ENCODE peak calls at places on chromosome 16, in eight cellular contexts. L is A549, O is heart left ventricle, N is AG10803, H is MCF 10A, E is uterus, K is neural crest cell, U is nephron progenitor cell. B is an unnamed sample.

GRCh38 chr16:19431636-19432340 is 14.1 kb downstream of the TMC5 start:
- DNase-seq in N (no peak), H (no peak), U (no peak), K (no peak), E (no peak), L (no peak), O (no peak), B (no peak)

GRCh38 chr16:12802661-12803060 is 1.0 kb downstream of the CPPED1 start:
- DNase-seq in E (no peak), H (no peak), N (no peak), O (no peak), U (no peak), L (no peak), K (no peak), B (no peak)

GRCh38 chr16:255183-255582 is 20.6 kb downstream of the RGS11 start:
- DNase-seq in O (no peak), K (no peak), N (no peak), E (no peak), L (no peak), H (no peak), U (no peak), B (no peak)

GRCh38 chr16:77784441-77785356 is 3.7 kb upstream of the VAT1L start:
- DNase-seq in K (no peak), H (peak; percentile 26), O (no peak), N (no peak), E (no peak), L (no peak), U (no peak), B (no peak)

GRCh38 chr16:75289189-75289588 is 37.8 kb upstream of the BCAR1 start:
- DNase-seq in K (no peak), H (peak; percentile 30), N (peak; percentile 34), E (no peak), L (no peak), O (peak; percentile 63), U (no peak), B (peak; percentile 33)

GRCh38 chr16:1510272-1510671 is 17.1 kb downstream of the TELO2 start:
- DNase-seq in L (no peak), U (no peak), E (no peak), N (no peak), O (no peak), K (no peak), H (no peak), B (no peak)

GRCh38 chr16:67674851-67675578 is 8.4 kb downstream of the C16orf86 start:
- DNase-seq in K (no peak), L (no peak), O (no peak), E (no peak), U (no peak), N (no peak), H (no peak), B (no peak)

GRCh38 chr16:75011634-75012307 is 12.9 kb downstream of the ZNRF1 start:
- DNase-seq in O (no peak), H (peak; percentile 92), N (peak; percentile 86), K (no peak), L (peak; percentile 59), E (peak; percentile 30), U (no peak), B (peak; percentile 78)

GRCh38 chr16:77721752-77722314 is 481 bp upstream of the NUDT7 start:
- DNase-seq in O (no peak), N (no peak), H (no peak), U (no peak), E (no peak), K (no peak), L (no peak), B (no peak)

GRCh38 chr16:81239722-81240121 is 1.2 kb downstream of the BCO1 start:
- DNase-seq in E (no peak), O (no peak), L (no peak), H (no peak), U (no peak), N (no peak), K (no peak), B (no peak)

GRCh38 chr16:57203451-57203850 is 17.3 kb downstream of the RSPRY1 start:
- DNase-seq in N (peak; percentile 62), O (no peak), L (no peak), E (no peak), K (no peak), U (no peak), H (no peak), B (peak; percentile 14)

GRCh38 chr16:67346328-67346727 is 19.7 kb downstream of the LRRC36 start:
- DNase-seq in E (no peak), O (no peak), H (peak; percentile 6), U (no peak), L (peak; percentile 61), K (no peak), N (no peak), B (no peak)

GRCh38 chr16:30731411-30731810 is 16.8 kb upstream of the PHKG2 start:
- DNase-seq in L (no peak), U (no peak), H (peak; percentile 31), E (no peak), N (no peak), K (no peak), O (no peak), B (no peak)

DNA sequence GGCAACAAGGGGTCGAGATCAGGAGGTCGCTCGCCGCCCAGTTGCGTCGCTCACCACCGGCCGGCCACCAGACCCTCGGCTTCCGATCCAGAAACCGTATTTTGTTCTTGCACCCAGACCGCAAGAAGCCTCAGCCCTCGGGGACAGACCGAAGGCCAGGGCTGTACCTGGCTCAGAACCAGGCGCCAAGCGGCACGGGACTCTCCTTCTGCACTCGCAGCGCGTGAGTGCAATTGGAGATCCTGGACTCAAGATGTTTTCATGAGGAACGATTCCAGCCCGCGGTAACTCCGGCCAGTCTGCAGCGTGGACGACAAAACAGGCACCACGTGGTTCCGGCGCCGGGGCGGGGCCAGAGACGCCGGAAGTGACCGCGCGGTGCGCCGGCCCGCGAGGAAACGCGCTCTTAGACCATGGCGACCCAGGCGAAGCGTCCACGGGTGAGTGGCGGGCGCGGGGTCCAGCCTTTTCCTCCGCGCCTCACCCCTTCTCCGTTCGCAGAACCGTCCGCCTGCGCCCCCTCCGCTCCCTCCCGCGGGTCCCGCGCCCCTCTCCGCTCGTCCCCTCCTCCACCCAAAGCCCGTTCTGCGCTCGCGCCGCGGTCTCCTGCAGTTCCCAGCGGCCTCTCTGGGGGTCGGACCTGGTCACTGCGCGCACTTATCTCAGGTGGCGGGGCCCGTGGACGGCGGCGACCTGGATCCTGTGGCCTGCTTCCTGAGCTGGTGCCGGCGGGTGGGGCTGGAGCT is at the start of gene SETD6:
- DNase-seq in L (peak; percentile 86), H (peak; percentile 88), N (peak; percentile 86), K (peak; percentile 85), U (peak; percentile 94), O (peak; percentile 90), E (peak; percentile 87), B (peak; percentile 17)
- TF ChIP-seq CTCF in L (no peak), H (peak; percentile 18), N (no peak), K (peak; percentile 47), U (no peak), O (no peak), E (peak; percentile 26), B (no peak)

GRCh38 chr16:35386619-35387018 is 1927.2 kb downstream of the TP53TG3F start:
- DNase-seq in U (no peak), H (no peak), K (no peak), N (no peak), E (no peak), O (no peak), L (no peak), B (no peak)

GRCh38 chr16:35391328-35391727 is 1931.9 kb downstream of the TP53TG3F start:
- DNase-seq in L (peak; percentile 40), N (peak; percentile 33), E (no peak), H (peak; percentile 72), K (no peak), U (peak; percentile 6), O (peak; percentile 31), B (peak; percentile 11)
- TF ChIP-seq CTCF in L (no peak), N (peak; percentile 49), E (no peak), H (peak; percentile 49), K (peak; percentile 54), U (peak; percentile 15), O (peak; percentile 52), B (peak; percentile 81)

DNA sequence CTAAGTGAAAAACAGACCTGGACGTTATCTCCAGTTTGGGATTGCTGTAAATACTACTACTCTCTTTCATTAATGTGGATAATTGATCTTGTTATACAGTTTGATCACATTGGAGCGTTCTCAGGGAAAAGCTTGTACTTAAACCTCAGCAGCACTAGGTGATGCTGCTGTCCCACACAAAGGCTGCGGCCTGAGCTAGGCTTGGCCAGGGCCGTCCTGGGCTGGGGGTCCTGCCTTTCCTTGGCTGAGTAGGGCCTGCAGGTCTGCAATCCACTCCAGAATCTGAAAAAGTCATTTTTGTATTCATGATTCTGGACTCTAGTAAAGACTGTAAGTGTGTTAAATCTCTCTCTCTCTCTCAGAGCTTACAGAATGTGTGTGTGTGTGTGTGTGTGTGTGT is 23.7 kb upstream of the PMFBP1 start:
- DNase-seq in N (no peak), O (no peak), U (peak; percentile 30), L (no peak), H (no peak), K (peak; percentile 14), E (no peak), B (no peak)
- TF ChIP-seq CTCF in N (no peak), O (no peak), U (peak; percentile 36), L (no peak), H (no peak), K (peak; percentile 48), E (no peak), B (peak; percentile 25)

DNA sequence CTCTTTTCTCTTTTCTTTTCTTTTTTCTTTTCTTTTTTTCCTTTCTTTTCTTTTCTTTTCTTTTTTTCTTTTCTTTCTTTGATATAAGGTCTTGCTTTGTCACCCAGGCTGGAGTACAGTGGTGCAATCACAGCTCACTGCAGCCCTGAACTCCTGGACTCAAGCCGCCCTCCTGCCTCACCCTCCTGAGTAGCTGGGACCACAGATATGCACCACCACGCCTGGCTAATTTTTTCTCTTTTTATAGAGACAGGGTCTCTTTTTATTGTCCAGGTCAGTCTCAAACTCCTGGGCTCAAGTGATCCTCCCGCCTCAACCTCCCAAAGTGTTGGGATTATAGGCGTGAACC is 145.8 kb downstream of the IRX3 start:
- DNase-seq in E (no peak), O (no peak), H (no peak), K (no peak), U (no peak), L (no peak), N (no peak), B (no peak)
- TF ChIP-seq CTCF in E (no peak), O (no peak), H (no peak), K (peak; percentile 2), U (no peak), L (no peak), N (no peak), B (no peak)

GRCh38 chr16:4918790-4919210 is 18.1 kb downstream of the PPL start:
- DNase-seq in U (peak; percentile 16), L (no peak), K (no peak), O (no peak), N (no peak), E (no peak), H (no peak), B (no peak)

GRCh38 chr16:4922721-4923342 is 14.1 kb downstream of the PPL start:
- DNase-seq in H (peak; percentile 25), N (no peak), K (no peak), O (no peak), E (no peak), L (no peak), U (no peak), B (no peak)

GRCh38 chr16:4923853-4924252 is 13.1 kb downstream of the PPL start:
- DNase-seq in U (no peak), H (no peak), E (no peak), K (no peak), L (no peak), N (no peak), O (no peak), B (no peak)

GRCh38 chr16:4917117-4917516 is 19.8 kb downstream of the PPL start:
- DNase-seq in E (no peak), K (no peak), H (no peak), O (no peak), N (peak; percentile 57), U (no peak), L (no peak), B (peak; percentile 40)

GRCh38 chr16:4920826-4921225 is 16.1 kb downstream of the PPL start:
- DNase-seq in N (no peak), O (no peak), K (no peak), L (no peak), H (no peak), E (no peak), U (no peak), B (no peak)
- TF ChIP-seq CTCF in N (no peak), O (no peak), K (no peak), L (no peak), H (no peak), E (no peak), U (no peak), B (no peak)

B was measured in HFFc6.